ENCODE peak calls at places on chromosomes 5 and 9, in six cellular contexts. C is AG04450; U is AG08396; T is activated CD8-positive, alpha-beta memory T cell treated with anti-CD3 and anti-CD28 coated beads for 48 hours; Y is iris pigment epithelial cell; O is amniotic stem cell. L is an unnamed sample.

GRCh38 chr9:4750021-4750673 is 9.1 kb upstream of the AK3 start:
- DNase-seq in C (peak), U (no peak), T (no peak), Y (peak), O (no peak), L (peak)

GRCh38 chr5:175713930-175714329 is 56.1 kb downstream of the HRH2 start:
- DNase-seq in C (no peak), U (no peak), T (no peak), Y (no peak), O (no peak), L (no peak)

GRCh38 chr5:38267372-38267771 is 9.0 kb downstream of the EGFLAM start:
- DNase-seq in C (no peak), U (no peak), T (no peak), Y (no peak), O (no peak), L (no peak)

GRCh38 chr5:127400524-127400923 is 109.9 kb downstream of the MEGF10 start:
- DNase-seq in C (no peak), U (no peak), T (no peak), Y (no peak), O (no peak), L (no peak)

GRCh38 chr9:136119259-136120118 is 814 bp upstream of the TMEM250 start:
- DNase-seq in C (no peak), U (peak), T (no peak), Y (peak), O (no peak), L (peak)

GRCh38 chr5:111511174-111512025 is 935 bp downstream of the STARD4 start:
- DNase-seq in C (no peak), U (no peak), T (no peak), Y (peak), O (no peak), L (no peak)

GRCh38 chr9:14326264-14326826 is 12.4 kb upstream of the NFIB start:
- DNase-seq in C (no peak), U (peak), T (no peak), Y (peak), O (no peak), L (no peak)

GRCh38 chr5:74243634-74244033 is 396.9 kb downstream of the ENC1 start:
- DNase-seq in C (no peak), U (no peak), T (no peak), Y (peak), O (no peak), L (no peak)

GRCh38 chr5:123785160-123786001 is 273.4 kb downstream of the CSNK1G3 start:
- DNase-seq in C (peak), U (no peak), T (no peak), Y (peak), O (peak), L (no peak)

GRCh38 chr5:75239681-75240080 is 3.0 kb upstream of the ANKRD31 start:
- DNase-seq in C (no peak), U (no peak), T (no peak), Y (no peak), O (no peak), L (peak)

GRCh38 chr9:89052470-89053097 is 61.3 kb downstream of the S1PR3 start:
- DNase-seq in C (no peak), U (no peak), T (no peak), Y (no peak), O (no peak), L (no peak)

GRCh38 chr9:77648458-77649108 is 461 bp upstream of the GNA14 start:
- DNase-seq in C (no peak), U (no peak), T (peak), Y (peak), O (no peak), L (no peak)

L was measured in LoVo.